ENCODE peak calls at places on chromosome 3, in four cellular contexts. B, I, S and Y are unnamed samples.

GRCh38 chr3:129623447-129624118 is 17.1 kb upstream of the PLXND1 start:
- DNase-seq in B (no peak), S (no peak), I (peak; percentile 89), Y (no peak)

GRCh38 chr3:106281231-106281630 is 412.4 kb upstream of the CBLB start:
- DNase-seq in S (no peak), I (no peak), B (no peak), Y (no peak)

GRCh38 chr3:67495751-67496150 is 158.7 kb downstream of the SUCLG2 start:
- DNase-seq in I (peak; percentile 32), B (no peak), S (no peak), Y (no peak)

GRCh38 chr3:108822167-108822897 is at the start of gene TRAT1:
- DNase-seq in B (no peak), S (no peak), I (no peak), Y (no peak)

GRCh38 chr3:56981445-56982230 is 78.8 kb upstream of the SPATA12 start:
- DNase-seq in S (no peak), B (no peak), I (no peak), Y (no peak)

GRCh38 chr3:13011369-13012227 is 61.6 kb downstream of the IQSEC1 start:
- DNase-seq in I (no peak), B (peak; percentile 44), S (peak; percentile 72), Y (no peak)

GRCh38 chr3:63351159-63352007 is 73.3 kb downstream of the SYNPR start:
- DNase-seq in I (peak; percentile 32), S (no peak), B (peak; percentile 40), Y (peak; percentile 36)

GRCh38 chr3:125123906-125124305 is 68.1 kb upstream of the HEG1 start:
- DNase-seq in S (no peak), I (peak; percentile 5), B (peak; percentile 84), Y (peak; percentile 33)

GRCh38 chr3:128950223-128950938 is 43.5 kb downstream of the CFAP92 start:
- DNase-seq in S (no peak), B (peak; percentile 52), I (no peak), Y (no peak)

GRCh38 chr3:151209652-151210051 is 6.6 kb upstream of the GPR171 start:
- DNase-seq in I (no peak), B (no peak), S (no peak), Y (no peak)